ENCODE peak calls at places on chromosomes 7 and 10, in four cellular contexts. One of them, this sample, is unnamed.
A peak's percentile ranks its signal among the peaks of the same experiment; 100 is the strongest.

GRCh38 chr10:58017719-58018367 is 249.9 kb downstream of the IPMK start:
- DNase-seq in cardiac muscle cell: no peak
- DNase-seq in body of pancreas: no peak
- DNase-seq in mammary epithelial cell: peak; percentile 70
- DNase-seq in this sample: no peak

GRCh38 chr7:46900312-46901263 is 681.3 kb downstream of the TNS3 start:
- DNase-seq in body of pancreas: no peak
- DNase-seq in cardiac muscle cell: peak; percentile 18
- DNase-seq in mammary epithelial cell: no peak
- DNase-seq in this sample: peak; percentile 29

GRCh38 chr7:49768254-49768653 is 5.2 kb upstream of the VWC2 start:
- DNase-seq in mammary epithelial cell: no peak
- DNase-seq in cardiac muscle cell: no peak
- DNase-seq in body of pancreas: no peak
- DNase-seq in this sample: no peak

GRCh38 chr10:127883516-127883915 is 9.2 kb downstream of the CLRN3 start:
- DNase-seq in cardiac muscle cell: no peak
- DNase-seq in body of pancreas: no peak
- DNase-seq in mammary epithelial cell: no peak
- DNase-seq in this sample: no peak

GRCh38 chr10:128870830-128871597 is 596.0 kb upstream of the MGMT start:
- DNase-seq in body of pancreas: no peak
- DNase-seq in cardiac muscle cell: no peak
- DNase-seq in mammary epithelial cell: no peak
- DNase-seq in this sample: no peak

GRCh38 chr7:118148930-118149329 is 35.0 kb upstream of the LSM8 start:
- DNase-seq in body of pancreas: no peak
- DNase-seq in mammary epithelial cell: no peak
- DNase-seq in cardiac muscle cell: no peak
- DNase-seq in this sample: no peak

GRCh38 chr7:18503068-18503859 is 7.7 kb downstream of the HDAC9 start:
- DNase-seq in mammary epithelial cell: no peak
- DNase-seq in cardiac muscle cell: no peak
- DNase-seq in body of pancreas: no peak
- DNase-seq in this sample: no peak

GRCh38 chr10:29895436-29895835 is 163.9 kb downstream of the JCAD start:
- DNase-seq in cardiac muscle cell: no peak
- DNase-seq in mammary epithelial cell: peak; percentile 57
- DNase-seq in body of pancreas: peak; percentile 29
- DNase-seq in this sample: no peak

GRCh38 chr10:57247271-57247670 is 886.2 kb upstream of the ZWINT start:
- DNase-seq in body of pancreas: no peak
- DNase-seq in cardiac muscle cell: no peak
- DNase-seq in mammary epithelial cell: no peak
- DNase-seq in this sample: no peak

GRCh38 chr7:92798517-92799249 is 37.7 kb downstream of the CDK6 start:
- DNase-seq in mammary epithelial cell: no peak
- DNase-seq in body of pancreas: no peak
- DNase-seq in cardiac muscle cell: no peak
- DNase-seq in this sample: no peak

GRCh38 chr7:55132890-55133551 is 114.2 kb downstream of the EGFR start:
- DNase-seq in mammary epithelial cell: peak; percentile 100
- DNase-seq in cardiac muscle cell: no peak
- DNase-seq in body of pancreas: peak; percentile 49
- DNase-seq in this sample: no peak

GRCh38 chr10:86709786-86710185 is 41.5 kb downstream of the LDB3 start:
- DNase-seq in mammary epithelial cell: no peak
- DNase-seq in body of pancreas: no peak
- DNase-seq in cardiac muscle cell: no peak
- DNase-seq in this sample: no peak
- H3K27ac ChIP-seq in mammary epithelial cell: no peak overlapping the region
- H3K27ac ChIP-seq in body of pancreas: no peak overlapping the region
- H3K27ac ChIP-seq in cardiac muscle cell: peak overlapping the region; percentile 95
- H3K27ac ChIP-seq in this sample: no peak overlapping the region

DNA sequence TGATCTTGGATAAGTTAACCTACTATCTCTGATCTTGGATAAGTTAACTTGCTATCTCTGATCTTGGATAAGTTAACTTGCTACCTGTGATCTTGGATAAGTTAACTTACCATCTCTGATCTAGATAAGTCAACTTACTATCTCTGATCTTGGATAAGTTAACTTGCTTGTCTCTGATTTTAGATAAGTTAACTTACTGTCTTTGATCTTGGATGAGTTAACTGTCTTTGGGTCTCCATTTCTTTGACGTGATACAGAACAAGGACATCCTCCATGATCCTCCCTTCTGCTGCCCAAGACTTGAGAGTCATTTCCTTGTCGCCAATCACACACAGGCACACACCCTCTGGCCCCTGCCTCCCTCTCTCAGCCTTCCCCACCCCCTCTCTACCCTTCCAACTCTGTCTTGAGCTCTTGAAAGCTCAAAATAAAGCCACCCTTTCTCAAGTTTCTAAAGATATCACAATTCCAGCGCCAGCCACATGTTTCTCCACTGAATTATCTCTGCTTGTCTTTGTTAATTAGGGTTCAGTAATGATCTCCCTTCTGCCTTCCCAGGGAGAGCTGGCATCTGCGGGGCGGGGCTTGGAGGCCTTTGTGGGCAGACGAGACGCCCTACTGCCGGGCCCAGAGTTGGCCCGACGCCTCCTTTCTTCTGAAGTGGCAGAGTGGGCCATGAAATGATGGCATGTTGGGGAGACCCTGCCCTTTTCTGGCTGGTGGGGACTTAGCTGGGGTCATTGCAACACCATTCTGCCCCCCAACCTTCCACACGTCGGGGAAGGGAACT is 85.0 kb upstream of the GTF2I start:
- DNase-seq in cardiac muscle cell: peak; percentile 35
- DNase-seq in body of pancreas: no peak
- DNase-seq in mammary epithelial cell: no peak
- DNase-seq in this sample: no peak
- H3K27ac ChIP-seq in cardiac muscle cell: peak overlapping the region; percentile 75
- H3K27ac ChIP-seq in body of pancreas: no peak overlapping the region
- H3K27ac ChIP-seq in mammary epithelial cell: no peak overlapping the region
- H3K27ac ChIP-seq in this sample: no peak overlapping the region

GRCh38 chr7:134704827-134705226 is 58.2 kb downstream of the BPGM start:
- DNase-seq in mammary epithelial cell: no peak
- DNase-seq in cardiac muscle cell: no peak
- DNase-seq in body of pancreas: no peak
- DNase-seq in this sample: no peak
- H3K27ac ChIP-seq in mammary epithelial cell: no peak overlapping the region
- H3K27ac ChIP-seq in cardiac muscle cell: no peak overlapping the region
- H3K27ac ChIP-seq in body of pancreas: no peak overlapping the region
- H3K27ac ChIP-seq in this sample: no peak overlapping the region

GRCh38 chr7:35906191-35906908 is 105.5 kb downstream of the SEPTIN7 start:
- DNase-seq in mammary epithelial cell: peak; percentile 54
- DNase-seq in body of pancreas: peak; percentile 60
- DNase-seq in cardiac muscle cell: peak; percentile 86
- DNase-seq in this sample: no peak

GRCh38 chr7:35909870-35910357 is 109.1 kb downstream of the SEPTIN7 start:
- DNase-seq in cardiac muscle cell: no peak
- DNase-seq in body of pancreas: no peak
- DNase-seq in mammary epithelial cell: no peak
- DNase-seq in this sample: no peak

GRCh38 chr7:35905555-35905954 is 104.7 kb downstream of the SEPTIN7 start:
- DNase-seq in mammary epithelial cell: peak; percentile 50
- DNase-seq in cardiac muscle cell: no peak
- DNase-seq in body of pancreas: no peak
- DNase-seq in this sample: no peak

GRCh38 chr7:35908305-35909223 is 107.7 kb downstream of the SEPTIN7 start:
- DNase-seq in cardiac muscle cell: no peak
- DNase-seq in mammary epithelial cell: no peak
- DNase-seq in body of pancreas: no peak
- DNase-seq in this sample: no peak
- H3K27ac ChIP-seq in cardiac muscle cell: no peak overlapping the region
- H3K27ac ChIP-seq in mammary epithelial cell: no peak overlapping the region
- H3K27ac ChIP-seq in body of pancreas: no peak overlapping the region
- H3K27ac ChIP-seq in this sample: peak overlapping the region; percentile 60

GRCh38 chr10:112124859-112125258 is 58.7 kb downstream of the GPAM start:
- DNase-seq in body of pancreas: no peak
- DNase-seq in cardiac muscle cell: no peak
- DNase-seq in mammary epithelial cell: no peak
- DNase-seq in this sample: no peak

GRCh38 chr10:112126172-112126571 is 57.4 kb downstream of the GPAM start:
- DNase-seq in body of pancreas: no peak
- DNase-seq in mammary epithelial cell: no peak
- DNase-seq in cardiac muscle cell: no peak
- DNase-seq in this sample: no peak

GRCh38 chr10:112126901-112127300 is 56.7 kb downstream of the GPAM start:
- DNase-seq in cardiac muscle cell: no peak
- DNase-seq in mammary epithelial cell: no peak
- DNase-seq in body of pancreas: no peak
- DNase-seq in this sample: no peak

GRCh38 chr10:112120491-112120890 is 63.1 kb downstream of the GPAM start:
- DNase-seq in mammary epithelial cell: no peak
- DNase-seq in body of pancreas: no peak
- DNase-seq in cardiac muscle cell: no peak
- DNase-seq in this sample: no peak

GRCh38 chr10:112122827-112123226 is 60.7 kb downstream of the GPAM start:
- DNase-seq in cardiac muscle cell: no peak
- DNase-seq in body of pancreas: no peak
- DNase-seq in mammary epithelial cell: no peak
- DNase-seq in this sample: no peak
- H3K27ac ChIP-seq in cardiac muscle cell: no peak overlapping the region
- H3K27ac ChIP-seq in body of pancreas: no peak overlapping the region
- H3K27ac ChIP-seq in mammary epithelial cell: no peak overlapping the region
- H3K27ac ChIP-seq in this sample: no peak overlapping the region

DNA sequence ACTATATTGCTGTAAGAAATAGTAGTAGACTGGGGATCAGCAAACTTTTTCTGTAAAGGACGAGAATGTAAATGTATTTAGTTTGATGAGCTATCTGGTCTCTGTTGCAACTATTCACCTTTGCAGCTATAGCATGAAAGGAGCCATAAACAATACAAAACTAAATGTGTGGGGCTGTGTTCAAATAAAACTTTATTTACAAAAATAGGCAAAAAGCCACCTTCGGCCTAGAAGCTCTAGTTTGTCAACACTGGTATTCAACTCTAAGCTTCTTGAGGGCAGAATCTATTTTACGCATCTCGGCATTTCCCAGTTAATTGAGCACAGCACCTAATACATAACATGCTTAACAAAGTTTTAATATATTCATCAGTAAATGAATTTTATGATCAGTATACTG is 181.4 kb downstream of the SEMA3E start:
- DNase-seq in mammary epithelial cell: no peak
- DNase-seq in cardiac muscle cell: no peak
- DNase-seq in body of pancreas: no peak
- DNase-seq in this sample: no peak
- H3K27ac ChIP-seq in mammary epithelial cell: no peak overlapping the region
- H3K27ac ChIP-seq in cardiac muscle cell: no peak overlapping the region
- H3K27ac ChIP-seq in body of pancreas: no peak overlapping the region
- H3K27ac ChIP-seq in this sample: no peak overlapping the region

DNA sequence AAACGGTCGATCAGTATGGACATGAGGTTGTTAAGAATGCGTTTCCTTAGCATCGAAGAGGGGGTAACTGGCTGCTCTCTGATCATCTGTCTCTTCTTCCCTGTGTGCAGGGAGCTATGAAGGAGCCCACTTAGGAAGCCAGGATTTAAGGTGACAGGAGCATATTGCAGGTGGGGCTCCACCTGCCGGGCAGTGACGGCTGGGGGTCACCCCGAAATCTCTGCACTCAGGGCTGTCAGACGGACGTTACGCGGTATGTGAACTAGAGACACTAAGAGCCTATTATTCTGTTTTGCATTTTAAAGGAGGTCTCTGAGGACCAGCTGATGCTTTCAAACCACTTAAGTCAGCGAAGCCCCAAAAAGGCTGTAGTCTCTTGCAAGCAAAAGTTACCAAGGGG is 64.4 kb downstream of the CARD11 start:
- DNase-seq in body of pancreas: no peak
- DNase-seq in cardiac muscle cell: no peak
- DNase-seq in mammary epithelial cell: no peak
- DNase-seq in this sample: no peak
- H3K27ac ChIP-seq in body of pancreas: no peak overlapping the region
- H3K27ac ChIP-seq in cardiac muscle cell: no peak overlapping the region
- H3K27ac ChIP-seq in mammary epithelial cell: no peak overlapping the region
- H3K27ac ChIP-seq in this sample: no peak overlapping the region

DNA sequence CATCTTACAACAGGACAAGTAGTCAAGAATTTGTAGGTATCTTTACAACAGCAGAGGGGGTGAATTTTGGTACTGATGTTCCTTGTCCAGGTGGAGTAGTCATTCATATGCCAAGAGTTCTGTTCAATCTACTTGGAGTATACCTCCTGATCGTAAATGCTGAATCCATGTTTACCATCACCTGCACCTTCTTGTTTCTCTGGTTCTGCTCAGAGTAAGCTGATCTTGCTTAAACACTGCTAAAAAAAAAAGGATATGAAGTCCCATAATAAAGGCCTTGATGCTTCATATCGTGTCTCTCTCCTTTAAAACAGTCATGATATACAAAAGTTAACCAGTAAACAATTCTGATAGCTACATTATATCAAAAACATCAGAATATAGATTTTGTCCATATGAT is 45.3 kb upstream of the FOXP2 start:
- DNase-seq in body of pancreas: no peak
- DNase-seq in cardiac muscle cell: no peak
- DNase-seq in mammary epithelial cell: no peak
- DNase-seq in this sample: no peak
- H3K27ac ChIP-seq in body of pancreas: no peak overlapping the region
- H3K27ac ChIP-seq in cardiac muscle cell: no peak overlapping the region
- H3K27ac ChIP-seq in mammary epithelial cell: no peak overlapping the region
- H3K27ac ChIP-seq in this sample: no peak overlapping the region

This sample was measured in caudate nucleus.